ENCODE peak calls at places on chromosomes 2 and 18, in nine cellular contexts. T, Z, K, Q, M, B, A, N and L are unnamed samples.

GRCh38 chr2:235183789-235184188 is 232.0 kb downstream of the SH3BP4 start:
- DNase-seq in B (no peak), Z (no peak), M (no peak), N (no peak), K (no peak), A (no peak), T (no peak), Q (no peak), L (no peak)

GRCh38 chr18:38420611-38421010 is 855.0 kb upstream of the CELF4 start:
- DNase-seq in B (no peak), K (no peak), N (no peak), A (no peak), Z (no peak), M (no peak), Q (no peak), T (no peak), L (no peak)

GRCh38 chr2:61343141-61343540 is 127.7 kb downstream of the USP34 start:
- DNase-seq in K (no peak), Z (no peak), B (no peak), A (no peak), T (no peak), Q (no peak), N (no peak), M (no peak), L (no peak)

GRCh38 chr18:24461996-24462395 is 1.6 kb downstream of the HRH4 start:
- DNase-seq in A (no peak), K (no peak), N (no peak), T (no peak), M (no peak), Q (no peak), B (no peak), Z (no peak), L (no peak)

GRCh38 chr2:188129677-188130076 is 162.0 kb upstream of the GULP1 start:
- DNase-seq in Z (no peak), A (no peak), K (peak), N (no peak), Q (no peak), B (no peak), M (no peak), T (no peak), L (no peak)

GRCh38 chr2:217979151-217979811 is 23.5 kb downstream of the TNS1 start:
- DNase-seq in M (no peak), T (peak), B (peak), Z (no peak), A (no peak), N (no peak), K (peak), Q (peak), L (no peak)

GRCh38 chr2:1727796-1728474 is 16.4 kb downstream of the PXDN start:
- DNase-seq in B (no peak), M (no peak), N (no peak), Z (no peak), A (no peak), T (no peak), Q (no peak), K (no peak), L (no peak)

GRCh38 chr2:162092656-162093556 is 18.9 kb upstream of the DPP4 start:
- DNase-seq in Q (no peak), T (peak), A (peak), B (peak), K (peak), Z (peak), M (peak), N (no peak), L (no peak)

DNA sequence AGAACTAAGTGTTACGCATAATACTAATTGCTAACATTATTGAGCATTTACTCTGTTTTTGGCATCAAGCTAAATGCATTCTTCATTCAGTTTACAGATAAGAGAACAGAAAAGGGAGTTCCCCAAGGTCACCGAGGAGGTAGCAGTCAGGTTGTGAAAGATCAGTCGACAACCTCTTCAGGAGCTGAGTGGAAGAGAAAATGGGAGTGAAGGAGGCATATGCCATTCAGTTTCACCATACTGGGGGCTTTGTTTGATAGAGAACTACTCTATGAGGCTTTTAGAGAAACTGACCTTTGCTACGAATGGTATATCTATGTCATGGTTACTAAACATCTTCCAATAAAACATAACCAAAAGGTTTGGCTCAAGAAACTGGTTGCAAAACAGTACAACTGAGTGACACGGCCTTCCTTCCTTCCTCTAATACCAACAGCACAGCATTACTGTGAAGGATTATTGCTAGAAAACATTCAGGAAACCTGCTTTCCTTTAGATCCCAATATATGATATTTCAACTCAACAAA is 112.1 kb downstream of the RBMS1 start:
- DNase-seq in Q (no peak), K (peak), B (peak), N (no peak), M (no peak), A (no peak), T (peak), Z (no peak), L (no peak)
- H3K4me2 ChIP-seq in Q (no peak), K (peak), B (peak), N (no peak), M (peak), A (no peak), T (no peak), Z (no peak), L (no peak)

DNA sequence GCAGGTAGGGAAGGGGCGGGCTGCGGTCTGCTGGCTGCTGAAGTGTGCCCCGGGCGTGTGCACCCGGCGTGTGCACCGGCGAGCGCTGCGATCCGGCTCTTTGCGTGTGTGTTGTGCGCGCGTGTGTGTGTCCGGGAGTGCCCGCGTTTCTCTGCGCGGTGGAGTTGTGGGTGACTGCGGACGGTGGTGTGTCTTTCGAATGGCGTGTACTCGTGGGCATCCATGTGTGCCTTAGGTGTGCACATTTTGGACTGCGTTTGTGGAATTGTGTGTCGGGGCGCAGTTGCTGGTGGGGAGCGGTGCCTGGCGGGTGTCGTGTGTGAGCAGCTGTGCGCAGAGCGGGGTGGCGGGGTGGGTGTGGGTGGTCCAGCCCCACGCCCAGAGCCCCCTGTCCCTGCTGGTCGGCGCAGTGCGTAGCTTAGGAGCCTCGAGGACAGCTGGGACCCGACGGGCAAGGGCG is 500 bp downstream of the HPCAL1 start:
- DNase-seq in Q (no peak), Z (no peak), B (no peak), N (no peak), A (no peak), T (no peak), K (peak), M (no peak), L (no peak)
- TF ChIP-seq EZH2 in Q (peak), Z (no peak), B (no peak), N (no peak), A (no peak), T (no peak), K (no peak), M (no peak), L (peak)

DNA sequence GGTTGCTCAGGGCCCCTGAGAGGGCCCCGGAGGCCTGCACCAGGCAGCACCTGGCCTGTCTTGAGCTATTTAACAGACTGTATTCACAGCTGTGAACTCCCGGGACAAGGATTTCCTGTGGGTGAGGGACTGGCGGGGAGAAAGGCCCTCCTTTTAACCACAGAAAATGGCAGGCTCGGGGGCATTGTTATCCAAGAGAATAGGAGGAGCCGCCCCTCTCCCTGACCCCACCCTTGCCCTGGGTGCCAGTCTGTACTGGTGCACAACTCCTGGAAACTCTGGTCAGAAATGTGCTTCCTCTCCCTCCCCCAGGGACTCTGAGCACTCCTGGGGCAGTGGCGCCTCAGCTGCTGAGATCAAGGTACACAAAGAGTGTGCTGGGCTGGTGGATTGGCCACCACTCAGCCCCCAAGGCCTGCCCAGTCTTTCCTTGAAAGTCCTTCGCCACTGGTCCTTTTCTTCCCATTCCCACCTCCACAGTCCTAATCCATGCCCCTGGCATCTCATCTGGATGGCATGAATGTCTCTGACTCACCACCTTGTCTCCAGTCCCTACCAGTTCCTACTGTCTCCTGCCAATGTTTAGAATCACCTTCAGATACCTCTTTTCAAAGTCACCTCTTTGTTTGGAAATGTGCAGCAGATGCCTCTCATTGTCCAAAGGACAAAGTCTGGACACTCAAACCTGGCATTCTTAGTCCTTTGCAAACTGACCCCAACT is 19.6 kb upstream of the EPAS1 start:
- DNase-seq in A (no peak), Q (no peak), K (no peak), B (peak), T (no peak), Z (peak), N (no peak), M (no peak), L (peak)
- H3K4me2 ChIP-seq in A (no peak), Q (no peak), K (no peak), B (no peak), T (no peak), Z (no peak), N (no peak), M (peak), L (peak)

DNA sequence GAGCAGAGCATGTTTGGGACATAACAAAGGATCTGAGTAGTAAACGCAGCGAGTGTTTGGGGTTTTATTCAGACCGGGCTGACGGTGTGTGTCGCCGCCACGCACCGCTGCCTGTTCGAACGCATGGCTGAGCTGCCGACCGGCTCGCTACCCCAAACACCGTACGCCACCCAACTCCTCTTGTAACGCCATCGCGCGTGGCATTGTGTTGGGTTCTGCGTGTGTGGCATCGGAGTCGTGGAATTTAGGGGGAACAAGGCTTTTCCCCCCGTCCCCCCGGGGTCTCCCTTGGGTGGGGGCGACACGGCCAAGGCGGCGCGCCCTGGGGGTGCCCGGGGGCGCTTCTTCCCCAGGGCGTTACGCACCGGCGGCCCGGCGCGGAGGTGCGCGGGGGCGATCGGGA is 464 bp upstream of the NRP2 start:
- DNase-seq in Q (peak), N (no peak), T (no peak), A (no peak), M (no peak), Z (no peak), B (peak), K (peak), L (no peak)
- TF ChIP-seq EZH2 in Q (no peak), N (no peak), T (no peak), A (peak), M (no peak), Z (no peak), B (no peak), K (no peak), L (no peak)

GRCh38 chr2:226115102-226115831 is 684.4 kb downstream of the IRS1 start:
- DNase-seq in A (peak), T (peak), Z (peak), B (peak), M (peak), N (no peak), K (peak), Q (no peak), L (no peak)
- H3K4me2 ChIP-seq in A (peak), T (peak), Z (peak), B (no peak), M (peak), N (no peak), K (peak), Q (no peak), L (no peak)

DNA sequence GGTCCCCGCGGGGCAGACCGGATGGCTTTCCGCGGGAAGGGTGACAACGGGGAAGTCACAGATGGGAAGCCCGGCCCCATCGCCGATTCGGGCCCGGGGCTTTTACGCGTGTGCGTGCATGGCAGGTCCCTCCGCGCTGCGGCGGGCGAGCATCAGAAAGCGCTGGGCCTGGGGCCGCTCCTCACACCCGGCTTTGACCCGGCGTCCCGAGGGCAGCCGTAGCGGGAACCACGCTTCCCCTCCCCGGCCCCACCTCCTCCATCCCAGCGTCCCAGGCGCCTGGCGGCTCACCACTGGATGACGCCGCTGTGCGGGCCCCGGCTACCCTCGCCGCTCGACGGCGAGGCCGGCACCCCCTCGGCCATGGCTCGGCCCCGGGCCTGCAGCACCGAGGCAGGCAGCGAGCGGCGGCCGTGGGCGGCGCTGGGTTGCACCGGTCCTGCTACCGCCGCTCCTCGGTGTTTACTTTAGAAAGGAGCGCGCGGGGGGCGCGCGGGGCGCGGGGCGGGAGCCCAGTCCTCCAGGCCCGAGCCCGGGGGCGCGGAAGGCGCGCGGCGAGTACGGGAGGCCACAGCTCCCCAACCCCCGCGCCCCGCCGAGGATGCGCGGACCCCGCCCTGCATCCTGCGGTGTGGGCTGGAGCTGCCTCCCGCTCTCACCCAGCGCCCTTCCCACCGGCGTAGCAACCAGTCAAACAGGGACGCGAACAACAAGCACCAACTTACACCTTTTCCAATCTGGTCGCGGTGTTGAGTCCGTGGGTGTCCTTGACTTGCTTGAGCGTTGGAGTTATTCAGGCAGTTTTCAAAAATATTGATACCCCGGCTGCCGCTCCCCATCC is 781 bp downstream of the RFX8 start:
- DNase-seq in N (no peak), T (peak), Q (peak), M (no peak), B (no peak), A (no peak), Z (peak), K (peak), L (peak)
- TF ChIP-seq EZH2 in N (no peak), T (no peak), Q (no peak), M (no peak), B (no peak), A (no peak), Z (no peak), K (no peak), L (no peak)

DNA sequence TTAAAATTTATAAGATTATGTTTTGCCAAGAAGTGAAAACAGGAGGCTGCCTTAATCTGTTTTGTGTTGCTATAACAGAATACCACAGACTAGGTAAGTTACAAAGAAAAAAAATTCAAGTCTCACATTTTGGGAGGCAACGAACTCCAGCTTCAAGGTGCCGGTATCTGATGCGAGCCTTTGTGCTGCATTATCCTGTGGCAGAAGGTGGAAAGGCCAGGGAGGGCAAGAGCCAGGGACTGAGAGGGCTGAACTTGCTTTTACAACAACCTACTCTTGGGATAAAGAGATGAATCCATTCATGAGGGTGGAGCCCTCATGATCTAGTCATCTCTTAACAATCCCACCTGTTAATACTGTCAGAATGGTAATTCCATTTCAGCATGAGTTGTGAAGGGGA is 3.6 kb downstream of the MTX2 start:
- DNase-seq in B (no peak), A (no peak), M (no peak), Q (no peak), K (no peak), N (peak), T (no peak), Z (no peak), L (no peak)
- H3K4me2 ChIP-seq in B (no peak), A (no peak), M (no peak), Q (no peak), K (no peak), N (peak), T (no peak), Z (no peak), L (peak)